ENCODE peak calls at places on chromosome 17, in eight cellular contexts. B is activated naive CD8-positive, alpha-beta T cell treated with anti-CD3 and anti-CD28 coated beads, Interleukin-2, amount 50 U/mL, for 16 hours; J is lung; M is foreskin fibroblast; F is activated CD4-positive, alpha-beta T cell treated with anti-CD3 and anti-CD28 coated beads for 24 hours; I is NCI-H1417; X is CD8-positive, alpha-beta T cell; O is ureter. T is an unnamed sample.

GRCh38 chr17:45722161-45722560 is 62.0 kb upstream of the CRHR1 start:
- DNase-seq in B (no peak), J (no peak), M (peak), F (no peak), I (peak), X (no peak), O (no peak), T (no peak)

GRCh38 chr17:31494259-31495048 is 103.0 kb downstream of the RAB11FIP4 start:
- DNase-seq in B (no peak), J (no peak), M (no peak), F (peak), I (no peak), X (peak), O (no peak), T (no peak)

GRCh38 chr17:64491034-64491860 is 5.6 kb downstream of the POLG2 start:
- DNase-seq in B (no peak), J (peak), M (peak), F (peak), I (peak), X (peak), O (no peak), T (peak)

GRCh38 chr17:55286681-55287589 is 22.2 kb downstream of the HLF start:
- DNase-seq in B (no peak), J (no peak), M (peak), F (no peak), I (no peak), X (no peak), O (no peak), T (peak)

GRCh38 chr17:72560303-72561247 is 439.8 kb downstream of the SOX9 start:
- DNase-seq in B (peak), J (peak), M (peak), F (peak), I (peak), X (peak), O (no peak), T (peak)

GRCh38 chr17:51397361-51398127 is 137.2 kb downstream of the UTP18 start:
- DNase-seq in B (no peak), J (no peak), M (no peak), F (no peak), I (no peak), X (no peak), O (no peak), T (peak)

GRCh38 chr17:79543566-79543965 is 67.3 kb downstream of the RBFOX3 start:
- DNase-seq in B (no peak), J (no peak), M (no peak), F (no peak), I (no peak), X (no peak), O (no peak), T (no peak)

GRCh38 chr17:77303620-77304019 is 162.9 kb downstream of the SEC14L1 start:
- DNase-seq in B (no peak), J (no peak), M (peak), F (no peak), I (no peak), X (no peak), O (no peak), T (no peak)

GRCh38 chr17:31595076-31595475 is 203.6 kb downstream of the RAB11FIP4 start:
- DNase-seq in B (no peak), J (no peak), M (peak), F (no peak), I (no peak), X (no peak), O (no peak), T (no peak)

GRCh38 chr17:63425478-63425877 is 20.6 kb downstream of the CYB561 start:
- DNase-seq in B (peak), J (peak), M (peak), F (peak), I (peak), X (peak), O (peak), T (peak)

GRCh38 chr17:81417049-81417878 is 22.0 kb downstream of the BAHCC1 start:
- DNase-seq in B (no peak), J (no peak), M (peak), F (no peak), I (no peak), X (no peak), O (no peak), T (no peak)

GRCh38 chr17:75020331-75021110 is 8.1 kb downstream of the MRPL58 start:
- DNase-seq in B (no peak), J (no peak), M (no peak), F (no peak), I (no peak), X (no peak), O (no peak), T (no peak)

GRCh38 chr17:36760425-36760824 is 159.0 kb downstream of the MRM1 start:
- DNase-seq in B (no peak), J (no peak), M (no peak), F (no peak), I (no peak), X (no peak), O (no peak), T (no peak)

GRCh38 chr17:19650826-19651225 is 2.3 kb downstream of the ALDH3A2 start:
- DNase-seq in B (no peak), J (no peak), M (peak), F (no peak), I (no peak), X (no peak), O (no peak), T (no peak)

GRCh38 chr17:17061516-17061915 is 19.3 kb downstream of the MPRIP start:
- DNase-seq in B (no peak), J (no peak), M (no peak), F (no peak), I (no peak), X (no peak), O (no peak), T (no peak)

GRCh38 chr17:41814195-41814594 is 1.4 kb downstream of the FKBP10 start:
- DNase-seq in B (no peak), J (no peak), M (peak), F (no peak), I (no peak), X (no peak), O (no peak), T (no peak)

GRCh38 chr17:5587431-5588032 is 3.2 kb upstream of the NLRP1 start:
- DNase-seq in B (no peak), J (peak), M (peak), F (peak), I (peak), X (peak), O (peak), T (peak)

GRCh38 chr17:39831588-39831987 is 32.5 kb downstream of the IKZF3 start:
- DNase-seq in B (no peak), J (no peak), M (no peak), F (no peak), I (no peak), X (no peak), O (no peak), T (no peak)

GRCh38 chr17:62665599-62665998 is 38.1 kb downstream of the MRC2 start:
- DNase-seq in B (no peak), J (no peak), M (no peak), F (no peak), I (no peak), X (no peak), O (no peak), T (no peak)

GRCh38 chr17:39674179-39674578 is 5.9 kb downstream of the PNMT start:
- DNase-seq in B (no peak), J (no peak), M (no peak), F (no peak), I (no peak), X (no peak), O (no peak), T (no peak)

GRCh38 chr17:63823659-63824331 is 3.4 kb upstream of the PSMC5 start:
- DNase-seq in B (no peak), J (no peak), M (no peak), F (no peak), I (no peak), X (no peak), O (no peak), T (no peak)

GRCh38 chr17:60333628-60334031 is 58.3 kb downstream of the USP32 start:
- DNase-seq in B (no peak), J (no peak), M (no peak), F (no peak), I (peak), X (no peak), O (no peak), T (no peak)

GRCh38 chr17:69246726-69247375 is 18.2 kb upstream of the ABCA10 start:
- DNase-seq in B (no peak), J (no peak), M (peak), F (no peak), I (peak), X (no peak), O (no peak), T (no peak)

GRCh38 chr17:48835971-48836370 is 5.1 kb downstream of the CALCOCO2 start:
- DNase-seq in B (no peak), J (no peak), M (no peak), F (no peak), I (no peak), X (no peak), O (peak), T (no peak)

GRCh38 chr17:74414510-74414909 is 17.4 kb upstream of the GPRC5C start:
- DNase-seq in B (no peak), J (no peak), M (no peak), F (no peak), I (no peak), X (no peak), O (no peak), T (no peak)

GRCh38 chr17:6070280-6070894 is at the start of gene WSCD1:
- DNase-seq in B (no peak), J (no peak), M (peak), F (no peak), I (peak), X (no peak), O (no peak), T (no peak)

GRCh38 chr17:65181237-65182061 is 44.3 kb downstream of the RGS9 start:
- DNase-seq in B (no peak), J (no peak), M (no peak), F (peak), I (no peak), X (no peak), O (no peak), T (no peak)

GRCh38 chr17:10021239-10021638 is 116.2 kb upstream of the RCVRN start:
- DNase-seq in B (no peak), J (peak), M (no peak), F (no peak), I (no peak), X (no peak), O (no peak), T (no peak)

GRCh38 chr17:5418858-5419355 is 555 bp downstream of the NUP88 start:
- DNase-seq in B (peak), J (peak), M (peak), F (peak), I (peak), X (no peak), O (peak), T (peak)

GRCh38 chr17:82926716-82927115 is 86.9 kb upstream of the ZNF750 start:
- DNase-seq in B (no peak), J (no peak), M (no peak), F (no peak), I (no peak), X (no peak), O (no peak), T (no peak)

GRCh38 chr17:17359271-17359670 is 56.1 kb downstream of the NT5M start:
- DNase-seq in B (no peak), J (no peak), M (no peak), F (no peak), I (no peak), X (no peak), O (no peak), T (no peak)

GRCh38 chr17:41058741-41059140 is 1.2 kb downstream of the KRTAP2-3 start:
- DNase-seq in B (no peak), J (no peak), M (no peak), F (no peak), I (no peak), X (no peak), O (no peak), T (no peak)

GRCh38 chr17:71845354-71845753 is 275.5 kb upstream of the SOX9 start:
- DNase-seq in B (no peak), J (no peak), M (no peak), F (no peak), I (no peak), X (no peak), O (no peak), T (no peak)

GRCh38 chr17:66915204-66915611 is 49.3 kb upstream of the CACNG4 start:
- DNase-seq in B (no peak), J (peak), M (no peak), F (no peak), I (peak), X (no peak), O (peak), T (no peak)

GRCh38 chr17:78857266-78857665 is 16.7 kb upstream of the USP36 start:
- DNase-seq in B (no peak), J (no peak), M (no peak), F (no peak), I (no peak), X (no peak), O (no peak), T (no peak)